ENCODE peak calls at places on chromosome 16, in six cellular contexts. V is GM12878, S is endothelial cell of umbilical vein, T is A549, H is K562, E is HepG2. X is an unnamed sample.

GRCh38 chr16:89586853-89587252 is 11.3 kb downstream of the CPNE7 start:
- DNase-seq in E (no peak), S (no peak), V (no peak), T (no peak), H (peak), X (no peak)

GRCh38 chr16:63876096-63876495 is 1245.8 kb downstream of the CDH11 start:
- DNase-seq in T (no peak), E (no peak), H (no peak), S (no peak), V (no peak), X (peak)

GRCh38 chr16:78925071-78925714 is 675.3 kb downstream of the MAF start:
- DNase-seq in S (no peak), E (peak), T (peak), V (no peak), H (peak), X (peak)

GRCh38 chr16:55370762-55371482 is 46.9 kb downstream of the IRX6 start:
- DNase-seq in E (peak), S (no peak), T (peak), H (no peak), V (no peak), X (peak)

GRCh38 chr16:17395849-17396480 is 74.8 kb downstream of the XYLT1 start:
- DNase-seq in S (no peak), T (no peak), E (no peak), V (no peak), H (no peak), X (no peak)

GRCh38 chr16:66175580-66175979 is 190.9 kb upstream of the CDH5 start:
- DNase-seq in S (no peak), E (no peak), V (no peak), H (no peak), T (no peak), X (peak)

GRCh38 chr16:63890072-63890471 is 1231.8 kb downstream of the CDH11 start:
- DNase-seq in H (no peak), T (no peak), S (peak), V (no peak), E (no peak), X (no peak)

GRCh38 chr16:8620535-8620934 is 963 bp upstream of the METTL22 start:
- DNase-seq in H (no peak), E (no peak), T (no peak), S (no peak), V (no peak), X (no peak)

GRCh38 chr16:52521570-52521969 is 25.4 kb downstream of the TOX3 start:
- DNase-seq in V (no peak), H (no peak), T (no peak), S (no peak), E (no peak), X (no peak)

GRCh38 chr16:57091200-57091989 is 988 bp upstream of the CPNE2 start:
- DNase-seq in V (no peak), T (peak), E (peak), H (no peak), S (peak), X (peak)

GRCh38 chr16:12300490-12300889 is 324.0 kb downstream of the SNX29 start:
- DNase-seq in V (no peak), T (no peak), E (no peak), S (no peak), H (no peak), X (no peak)

GRCh38 chr16:67034478-67034877 is 5.5 kb downstream of the CBFB start:
- DNase-seq in E (no peak), V (no peak), H (no peak), T (no peak), S (peak), X (no peak)

GRCh38 chr16:57255686-57256415 is 10.8 kb downstream of the ARL2BP start:
- DNase-seq in S (peak), E (no peak), T (no peak), V (no peak), H (no peak), X (no peak)

GRCh38 chr16:18931756-18932155 is 5.5 kb upstream of the SMG1 start:
- DNase-seq in V (peak), E (peak), T (no peak), S (no peak), H (no peak), X (no peak)

GRCh38 chr16:54936979-54937672 is 6.5 kb downstream of the IRX5 start:
- DNase-seq in H (no peak), E (no peak), S (peak), T (peak), V (no peak), X (peak)

GRCh38 chr16:67245189-67245585 is 2.1 kb downstream of the FHOD1 start:
- DNase-seq in V (no peak), S (no peak), T (no peak), E (no peak), H (no peak), X (peak)

GRCh38 chr16:66894948-66895696 is 14.8 kb downstream of the PDP2 start:
- DNase-seq in H (peak), E (peak), V (no peak), S (peak), T (peak), X (peak)

GRCh38 chr16:58393138-58393504 is 850 bp downstream of the GINS3 start:
- DNase-seq in S (no peak), T (peak), V (no peak), E (peak), H (peak), X (peak)

GRCh38 chr16:75252946-75253911 is 1.8 kb upstream of the BCAR1 start:
- DNase-seq in E (no peak), H (no peak), V (no peak), T (no peak), S (peak), X (no peak)

GRCh38 chr16:49516382-49517036 is 142.9 kb downstream of the C16orf78 start:
- DNase-seq in E (no peak), V (no peak), T (no peak), H (no peak), S (no peak), X (no peak)

GRCh38 chr16:49213594-49213993 is 68.0 kb downstream of the CBLN1 start:
- DNase-seq in H (no peak), V (no peak), T (no peak), E (no peak), S (no peak), X (no peak)

GRCh38 chr16:80285089-80285488 is 255.7 kb upstream of the DYNLRB2 start:
- DNase-seq in T (no peak), H (no peak), S (no peak), V (no peak), E (no peak), X (no peak)

GRCh38 chr16:28321700-28322411 is 29.5 kb downstream of the SBK1 start:
- DNase-seq in V (no peak), S (peak), T (peak), E (peak), H (peak), X (peak)

GRCh38 chr16:56401482-56401881 is 23.9 kb downstream of the AMFR start:
- DNase-seq in T (peak), E (peak), S (no peak), V (no peak), H (peak), X (peak)

GRCh38 chr16:86931410-86931941 is 353.1 kb downstream of the FOXL1 start:
- DNase-seq in S (peak), T (no peak), H (no peak), E (no peak), V (no peak), X (no peak)

GRCh38 chr16:28188085-28188916 is 23.5 kb downstream of the XPO6 start:
- DNase-seq in E (no peak), S (no peak), H (no peak), T (no peak), V (peak), X (no peak)

GRCh38 chr16:18816286-18816685 is 14.9 kb upstream of the ARL6IP1 start:
- DNase-seq in E (no peak), T (no peak), V (no peak), S (no peak), H (no peak), X (no peak)

GRCh38 chr16:35746281-35746962 is 2287.0 kb downstream of the TP53TG3F start:
- DNase-seq in H (no peak), V (no peak), S (no peak), T (no peak), E (no peak), X (no peak)

GRCh38 chr16:89400740-89401139 is 89.6 kb downstream of the ANKRD11 start:
- DNase-seq in H (no peak), T (no peak), E (no peak), V (no peak), S (no peak), X (no peak)

GRCh38 chr16:11143741-11144035 is 112.3 kb downstream of the SOCS1 start:
- DNase-seq in S (no peak), T (no peak), E (no peak), V (no peak), H (no peak), X (no peak)

GRCh38 chr16:54031107-54031760 is 255.4 kb downstream of the IRX3 start:
- DNase-seq in E (no peak), H (no peak), S (no peak), V (no peak), T (no peak), X (peak)

GRCh38 chr16:23682181-23682580 is 3.5 kb downstream of the PLK1 start:
- DNase-seq in S (no peak), H (no peak), E (no peak), T (no peak), V (no peak), X (peak)

GRCh38 chr16:23384878-23385277 is 68.1 kb downstream of the COG7 start:
- DNase-seq in V (no peak), H (no peak), T (no peak), S (no peak), E (no peak), X (no peak)

GRCh38 chr16:30697264-30698138 is 1.5 kb upstream of the SRCAP start:
- DNase-seq in H (peak), E (no peak), V (no peak), T (peak), S (no peak), X (no peak)
- TF ChIP-seq MYC in H (no peak), E (no peak), V (no peak), T (no peak), S (peak), X (peak)

GRCh38 chr16:1475552-1476114 is 805 bp upstream of the CLCN7 start:
- DNase-seq in H (no peak), E (no peak), V (no peak), T (no peak), S (no peak), X (no peak)

GRCh38 chr16:1474471-1474795 is 395 bp downstream of the CLCN7 start:
- DNase-seq in E (no peak), S (no peak), H (no peak), V (no peak), T (no peak), X (no peak)

GRCh38 chr16:1472974-1473373 is 1.9 kb downstream of the CLCN7 start:
- DNase-seq in T (no peak), V (no peak), H (peak), E (no peak), S (no peak), X (peak)

GRCh38 chr16:1474796-1475551 is at the start of gene CLCN7:
- DNase-seq in T (peak), E (peak), H (peak), S (peak), V (no peak), X (peak)

GRCh38 chr16:1474047-1474446 is 781 bp downstream of the CLCN7 start:
- DNase-seq in T (no peak), S (no peak), V (no peak), H (no peak), E (peak), X (peak)
- TF ChIP-seq MYC in T (no peak), S (no peak), V (no peak), H (no peak), E (no peak), X (no peak)

DNA sequence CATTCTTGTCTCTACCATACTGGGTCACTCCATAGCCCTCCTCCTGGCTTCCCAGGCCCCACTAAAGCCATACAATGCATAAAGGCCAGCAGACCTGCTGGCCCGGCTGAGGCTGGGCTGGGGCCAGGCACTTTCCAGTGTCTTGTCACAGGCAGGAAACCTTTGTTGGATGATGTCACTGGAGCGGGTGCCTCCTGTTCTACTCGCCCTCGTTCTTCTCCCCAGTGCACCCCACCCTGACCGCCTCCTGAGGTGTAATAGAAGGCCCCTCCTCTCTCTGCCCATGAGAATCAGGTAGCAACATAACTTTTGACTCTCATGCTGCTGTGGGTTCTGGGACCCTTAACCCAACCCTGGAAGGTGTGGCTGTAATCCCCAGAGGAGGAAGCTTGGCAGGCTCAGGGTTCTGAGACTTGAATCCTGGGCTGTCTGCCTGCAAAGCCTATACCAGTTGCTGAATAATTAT is 54.2 kb upstream of the IL34 start:
- DNase-seq in E (no peak), T (no peak), S (no peak), H (no peak), V (no peak), X (no peak)
- TF ChIP-seq MYC in E (no peak), T (no peak), S (no peak), H (no peak), V (no peak), X (no peak)

DNA sequence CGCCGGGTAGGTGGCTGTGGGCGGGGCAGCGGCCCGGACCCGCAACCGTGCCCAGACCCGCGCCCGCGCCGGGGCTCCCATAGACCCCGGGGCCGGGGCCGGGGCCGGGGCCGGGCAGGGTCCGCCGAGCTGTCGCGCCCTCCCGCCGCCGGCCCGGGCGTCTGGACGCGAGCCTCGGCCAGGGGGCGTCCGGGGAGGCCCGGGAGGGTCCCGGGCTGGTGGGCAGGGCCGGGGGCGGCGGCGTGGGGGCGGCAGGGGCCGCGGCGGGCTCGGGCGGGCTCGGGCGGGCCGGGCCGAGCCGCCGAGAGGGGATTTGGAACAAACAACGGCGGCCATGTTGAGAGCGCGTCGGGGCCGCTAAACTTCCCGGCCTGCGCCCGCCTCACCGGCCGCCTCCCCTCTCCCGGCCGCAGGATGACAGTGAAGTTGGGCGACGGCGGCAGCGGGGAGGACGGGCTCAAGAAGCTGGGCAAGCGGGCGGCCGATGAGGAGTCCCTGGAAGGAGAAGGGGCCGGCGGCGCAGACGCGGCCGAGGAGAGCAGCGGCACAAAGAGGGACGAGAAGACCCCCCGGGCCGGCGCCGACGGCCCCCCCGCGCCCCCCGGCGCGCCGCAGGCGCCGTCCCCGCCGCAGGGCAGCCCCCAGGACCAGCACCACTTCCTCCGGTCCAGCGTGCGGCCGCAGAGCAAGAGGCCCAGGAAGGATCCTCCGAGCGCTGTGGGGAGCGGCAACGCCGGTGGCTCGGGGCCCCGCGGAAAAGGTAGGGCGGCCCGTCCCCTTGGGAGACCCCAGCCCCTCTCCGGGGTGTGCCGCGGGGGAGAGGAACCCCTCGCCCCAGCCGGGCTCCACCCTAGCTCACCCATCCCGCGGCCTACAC is 2.3 kb downstream of the CRAMP1 start:
- DNase-seq in V (no peak), E (no peak), T (peak), S (peak), H (peak), X (peak)
- TF ChIP-seq MYC in V (no peak), E (no peak), T (no peak), S (no peak), H (no peak), X (no peak)

GRCh38 chr16:29974291-29975133 is 844 bp downstream of the TAOK2 start:
- DNase-seq in E (no peak), V (no peak), S (peak), H (peak), T (peak), X (peak)
- TF ChIP-seq MYC in E (peak), V (no peak), S (no peak), H (no peak), T (no peak), X (no peak)

DNA sequence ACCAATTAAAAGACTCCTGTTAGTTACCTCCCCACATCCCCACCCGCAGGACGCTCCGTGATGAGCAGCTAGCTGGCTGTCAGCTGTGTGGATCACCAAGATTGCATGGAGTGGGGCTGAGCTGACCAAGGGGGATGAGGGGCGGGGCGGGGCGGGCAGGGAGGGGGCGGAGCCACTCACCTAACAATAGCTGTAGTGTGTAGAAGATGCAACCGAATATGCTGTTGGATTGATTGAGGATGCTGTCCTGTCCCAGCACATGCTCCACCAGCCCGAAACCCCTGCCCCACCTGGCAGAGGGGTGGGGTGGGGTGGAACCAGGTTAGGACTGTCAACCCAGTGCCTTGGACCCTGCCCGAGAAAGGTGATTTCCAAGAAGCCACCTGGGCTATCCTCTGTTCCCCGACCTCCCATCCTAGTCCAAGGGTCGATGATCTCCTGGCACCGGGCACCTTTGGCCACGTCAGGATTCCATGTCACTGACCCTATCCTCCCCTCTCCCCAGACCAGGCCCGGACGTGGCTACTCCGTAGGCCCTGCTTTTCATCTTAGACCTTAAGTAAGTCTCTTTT is 1.4 kb downstream of the VKORC1 start:
- DNase-seq in V (no peak), T (no peak), H (peak), E (peak), S (no peak), X (peak)
- TF ChIP-seq MYC in V (no peak), T (no peak), H (no peak), E (peak), S (no peak), X (no peak)

DNA sequence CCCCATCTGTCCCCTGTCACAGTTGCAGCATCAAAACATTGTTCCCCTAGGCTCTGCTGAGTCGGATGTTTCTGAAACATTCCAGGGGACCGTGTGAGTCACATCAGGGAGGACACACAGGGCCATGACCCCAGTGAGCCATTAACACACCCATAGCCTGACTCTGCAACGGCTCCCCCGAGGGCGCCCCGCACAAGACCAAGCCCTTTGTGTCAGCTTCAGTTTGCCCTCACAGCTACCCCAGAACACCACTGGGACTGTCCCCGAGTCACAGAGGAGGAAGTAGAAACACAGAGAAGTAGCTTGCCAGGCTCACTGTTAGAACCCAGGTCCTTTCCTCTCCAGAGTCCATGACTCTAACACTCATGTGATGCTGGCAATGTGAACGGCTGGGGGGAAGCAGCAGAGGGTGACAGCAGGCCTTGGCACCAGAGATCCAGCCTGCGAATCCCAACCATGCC is 63.2 kb upstream of the HSBP1 start:
- DNase-seq in S (no peak), V (no peak), T (no peak), H (no peak), E (no peak), X (peak)
- TF ChIP-seq MYC in S (no peak), V (no peak), T (no peak), H (no peak), E (no peak), X (no peak)

GRCh38 chr16:2954228-2954627 is 9.8 kb upstream of the KREMEN2 start:
- DNase-seq in E (no peak), H (no peak), S (no peak), T (no peak), V (no peak), X (no peak)

GRCh38 chr16:2955438-2955778 is 8.7 kb upstream of the KREMEN2 start:
- DNase-seq in E (no peak), H (no peak), V (no peak), S (no peak), T (no peak), X (no peak)

GRCh38 chr16:2956566-2956956 is 7.5 kb upstream of the KREMEN2 start:
- DNase-seq in T (no peak), S (no peak), V (no peak), E (no peak), H (no peak), X (no peak)

GRCh38 chr16:2954647-2955381 is 9.3 kb upstream of the KREMEN2 start:
- DNase-seq in V (no peak), E (no peak), S (no peak), T (no peak), H (peak), X (no peak)

GRCh38 chr16:2955779-2956565 is 8.1 kb upstream of the KREMEN2 start:
- DNase-seq in T (no peak), V (no peak), S (no peak), H (no peak), E (no peak), X (peak)
- TF ChIP-seq MYC in T (no peak), V (no peak), S (no peak), H (no peak), E (no peak), X (no peak)

GRCh38 chr16:84780063-84780462 is 39.7 kb upstream of the CRISPLD2 start:
- DNase-seq in V (no peak), H (no peak), S (no peak), E (no peak), T (no peak), X (no peak)

GRCh38 chr16:84778720-84779119 is 41.1 kb upstream of the CRISPLD2 start:
- DNase-seq in E (no peak), V (no peak), T (no peak), H (no peak), S (no peak), X (no peak)

GRCh38 chr16:84775262-84775810 is 44.4 kb upstream of the CRISPLD2 start:
- DNase-seq in S (no peak), T (no peak), E (no peak), V (no peak), H (no peak), X (no peak)

GRCh38 chr16:84774810-84775209 is 45.0 kb upstream of the CRISPLD2 start:
- DNase-seq in S (peak), E (no peak), T (no peak), H (no peak), V (no peak), X (peak)

GRCh38 chr16:84777435-84777834 is 42.4 kb upstream of the CRISPLD2 start:
- DNase-seq in V (no peak), S (no peak), H (no peak), T (no peak), E (no peak), X (no peak)
- TF ChIP-seq MYC in V (no peak), S (no peak), H (no peak), T (no peak), E (no peak), X (no peak)

X was measured in NB4.